ENCODE peak calls at places on chromosomes 5 and 9, in nine cellular contexts. One of them, this sample, is unnamed.

GRCh38 chr5:172492097-172492840 is 37.9 kb upstream of the SH3PXD2B start:
- DNase-seq in kidney tubule cell: no peak
- DNase-seq in NCI-H2081: no peak
- DNase-seq in C1 segment of cervical spinal cord: no peak
- DNase-seq in EL: no peak
- DNase-seq in H7: no peak
- DNase-seq in amniotic stem cell: no peak
- DNase-seq in psoas muscle: no peak
- DNase-seq in ascending aorta: no peak
- DNase-seq in this sample: no peak

GRCh38 chr9:131382850-131383729 is 10.8 kb upstream of the PRRC2B start:
- DNase-seq in kidney tubule cell: peak
- DNase-seq in NCI-H2081: peak
- DNase-seq in C1 segment of cervical spinal cord: no peak
- DNase-seq in EL: peak
- DNase-seq in H7: peak
- DNase-seq in amniotic stem cell: no peak
- DNase-seq in psoas muscle: peak
- DNase-seq in ascending aorta: no peak
- DNase-seq in this sample: no peak

GRCh38 chr5:135826221-135826525 is 8.3 kb upstream of the SLC25A48 start:
- DNase-seq in kidney tubule cell: no peak
- DNase-seq in NCI-H2081: no peak
- DNase-seq in C1 segment of cervical spinal cord: no peak
- DNase-seq in EL: no peak
- DNase-seq in H7: no peak
- DNase-seq in amniotic stem cell: no peak
- DNase-seq in psoas muscle: no peak
- DNase-seq in ascending aorta: no peak
- DNase-seq in this sample: no peak

GRCh38 chr9:93080406-93080805 is 15.6 kb upstream of the CARD19 start:
- DNase-seq in kidney tubule cell: no peak
- DNase-seq in NCI-H2081: no peak
- DNase-seq in C1 segment of cervical spinal cord: no peak
- DNase-seq in EL: no peak
- DNase-seq in H7: no peak
- DNase-seq in amniotic stem cell: no peak
- DNase-seq in psoas muscle: no peak
- DNase-seq in ascending aorta: no peak
- DNase-seq in this sample: peak

GRCh38 chr5:78662323-78662722 is 13.8 kb upstream of the LHFPL2 start:
- DNase-seq in kidney tubule cell: no peak
- DNase-seq in NCI-H2081: no peak
- DNase-seq in C1 segment of cervical spinal cord: no peak
- DNase-seq in EL: no peak
- DNase-seq in H7: no peak
- DNase-seq in amniotic stem cell: no peak
- DNase-seq in psoas muscle: no peak
- DNase-seq in ascending aorta: no peak
- DNase-seq in this sample: no peak

GRCh38 chr5:68746220-68747076 is 347.4 kb upstream of the SLC30A5 start:
- DNase-seq in kidney tubule cell: peak
- DNase-seq in NCI-H2081: no peak
- DNase-seq in C1 segment of cervical spinal cord: no peak
- DNase-seq in EL: no peak
- DNase-seq in H7: no peak
- DNase-seq in amniotic stem cell: no peak
- DNase-seq in psoas muscle: no peak
- DNase-seq in ascending aorta: no peak
- DNase-seq in this sample: no peak

GRCh38 chr9:121299467-121300282 is 31.7 kb downstream of the GSN start:
- DNase-seq in kidney tubule cell: peak
- DNase-seq in NCI-H2081: peak
- DNase-seq in C1 segment of cervical spinal cord: peak
- DNase-seq in EL: peak
- DNase-seq in H7: peak
- DNase-seq in amniotic stem cell: no peak
- DNase-seq in psoas muscle: peak
- DNase-seq in ascending aorta: no peak
- DNase-seq in this sample: peak

GRCh38 chr5:14608169-14608568 is 26.6 kb downstream of the OTULINL start:
- DNase-seq in kidney tubule cell: no peak
- DNase-seq in NCI-H2081: no peak
- DNase-seq in C1 segment of cervical spinal cord: no peak
- DNase-seq in EL: no peak
- DNase-seq in H7: no peak
- DNase-seq in amniotic stem cell: no peak
- DNase-seq in psoas muscle: no peak
- DNase-seq in ascending aorta: no peak
- DNase-seq in this sample: no peak

GRCh38 chr5:142827934-142828576 is 57.9 kb downstream of the ARHGAP26 start:
- DNase-seq in kidney tubule cell: peak
- DNase-seq in NCI-H2081: no peak
- DNase-seq in C1 segment of cervical spinal cord: no peak
- DNase-seq in EL: peak
- DNase-seq in H7: no peak
- DNase-seq in amniotic stem cell: no peak
- DNase-seq in psoas muscle: no peak
- DNase-seq in ascending aorta: no peak
- DNase-seq in this sample: no peak

GRCh38 chr9:107712390-107712789 is 222.8 kb upstream of the KLF4 start:
- DNase-seq in kidney tubule cell: peak
- DNase-seq in NCI-H2081: no peak
- DNase-seq in C1 segment of cervical spinal cord: no peak
- DNase-seq in EL: peak
- DNase-seq in H7: no peak
- DNase-seq in amniotic stem cell: no peak
- DNase-seq in psoas muscle: no peak
- DNase-seq in ascending aorta: no peak
- DNase-seq in this sample: no peak

GRCh38 chr9:100170085-100170484 is 71.0 kb downstream of the INVS start:
- DNase-seq in kidney tubule cell: no peak
- DNase-seq in NCI-H2081: no peak
- DNase-seq in C1 segment of cervical spinal cord: no peak
- DNase-seq in EL: peak
- DNase-seq in H7: no peak
- DNase-seq in amniotic stem cell: no peak
- DNase-seq in psoas muscle: no peak
- DNase-seq in ascending aorta: no peak
- DNase-seq in this sample: no peak

GRCh38 chr9:91378695-91379127 is 17.0 kb upstream of the AUH start:
- DNase-seq in kidney tubule cell: no peak
- DNase-seq in NCI-H2081: no peak
- DNase-seq in C1 segment of cervical spinal cord: no peak
- DNase-seq in EL: peak
- DNase-seq in H7: no peak
- DNase-seq in amniotic stem cell: no peak
- DNase-seq in psoas muscle: no peak
- DNase-seq in ascending aorta: no peak
- DNase-seq in this sample: no peak

GRCh38 chr5:80083115-80083890 is 48.2 kb downstream of the THBS4 start:
- DNase-seq in kidney tubule cell: peak
- DNase-seq in NCI-H2081: peak
- DNase-seq in C1 segment of cervical spinal cord: peak
- DNase-seq in EL: peak
- DNase-seq in H7: peak
- DNase-seq in amniotic stem cell: peak
- DNase-seq in psoas muscle: no peak
- DNase-seq in ascending aorta: no peak
- DNase-seq in this sample: no peak

GRCh38 chr9:125649315-125649714 is 57.7 kb downstream of the MAPKAP1 start:
- DNase-seq in kidney tubule cell: peak
- DNase-seq in NCI-H2081: peak
- DNase-seq in C1 segment of cervical spinal cord: no peak
- DNase-seq in EL: peak
- DNase-seq in H7: no peak
- DNase-seq in amniotic stem cell: peak
- DNase-seq in psoas muscle: peak
- DNase-seq in ascending aorta: peak
- DNase-seq in this sample: peak

GRCh38 chr9:32350682-32351081 is 33.8 kb upstream of the ACO1 start:
- DNase-seq in kidney tubule cell: peak
- DNase-seq in NCI-H2081: peak
- DNase-seq in C1 segment of cervical spinal cord: no peak
- DNase-seq in EL: peak
- DNase-seq in H7: no peak
- DNase-seq in amniotic stem cell: no peak
- DNase-seq in psoas muscle: no peak
- DNase-seq in ascending aorta: no peak
- DNase-seq in this sample: no peak

GRCh38 chr5:172646716-172647285 is 5.7 kb downstream of the NEURL1B start:
- DNase-seq in kidney tubule cell: no peak
- DNase-seq in NCI-H2081: peak
- DNase-seq in C1 segment of cervical spinal cord: no peak
- DNase-seq in EL: no peak
- DNase-seq in H7: peak
- DNase-seq in amniotic stem cell: no peak
- DNase-seq in psoas muscle: no peak
- DNase-seq in ascending aorta: no peak
- DNase-seq in this sample: no peak

GRCh38 chr5:56640763-56641406 is 174.5 kb upstream of the MAP3K1 start:
- DNase-seq in kidney tubule cell: peak
- DNase-seq in NCI-H2081: no peak
- DNase-seq in C1 segment of cervical spinal cord: no peak
- DNase-seq in EL: no peak
- DNase-seq in H7: no peak
- DNase-seq in amniotic stem cell: no peak
- DNase-seq in psoas muscle: peak
- DNase-seq in ascending aorta: peak
- DNase-seq in this sample: no peak

GRCh38 chr5:89037090-89037489 is 154.1 kb upstream of the MEF2C start:
- DNase-seq in kidney tubule cell: peak
- DNase-seq in NCI-H2081: no peak
- DNase-seq in C1 segment of cervical spinal cord: no peak
- DNase-seq in EL: peak
- DNase-seq in H7: no peak
- DNase-seq in amniotic stem cell: peak
- DNase-seq in psoas muscle: no peak
- DNase-seq in ascending aorta: no peak
- DNase-seq in this sample: no peak

GRCh38 chr9:90894956-90895687 is 93.5 kb downstream of the SYK start:
- DNase-seq in kidney tubule cell: no peak
- DNase-seq in NCI-H2081: no peak
- DNase-seq in C1 segment of cervical spinal cord: no peak
- DNase-seq in EL: peak
- DNase-seq in H7: peak
- DNase-seq in amniotic stem cell: no peak
- DNase-seq in psoas muscle: no peak
- DNase-seq in ascending aorta: no peak
- DNase-seq in this sample: no peak